ENCODE peak calls at places on chromosomes 3 and 15, in five cellular contexts. S is neural progenitor cell, Y is H1, X is fibroblast of lung, L is HepG2. M is an unnamed sample. For H3K36me3, the result is how much of the 10 kb centered on the place peaks cover.

GRCh38 chr3:14863324-14864100 is 44.8 kb downstream of the FGD5 start:
- DNase-seq in S (peak), Y (peak), X (no peak), L (no peak), M (peak)

GRCh38 chr3:69776926-69777581 is 37.8 kb downstream of the MITF start:
- DNase-seq in S (no peak), Y (no peak), X (peak), L (no peak), M (peak)

GRCh38 chr15:85854345-85855097 is 59.8 kb upstream of the KLHL25 start:
- DNase-seq in S (peak), Y (no peak), X (peak), L (peak), M (peak)

GRCh38 chr15:98442379-98442833 is 205.9 kb upstream of the IGF1R start:
- DNase-seq in S (peak), Y (peak), X (peak), L (peak), M (peak)

GRCh38 chr3:161890147-161890625 is 393.6 kb downstream of the OTOL1 start:
- DNase-seq in S (no peak), Y (no peak), X (peak), L (no peak), M (peak)

GRCh38 chr15:34437687-34438086 is at the start of gene GOLGA8A:
- DNase-seq in S (peak), Y (peak), X (peak), L (peak), M (peak)

GRCh38 chr3:154143873-154144272 is 22.7 kb downstream of the ARHGEF26 start:
- DNase-seq in S (peak), Y (no peak), X (no peak), L (no peak), M (no peak)

GRCh38 chr3:183044547-183045229 is 54.6 kb downstream of the MCCC1 start:
- DNase-seq in S (no peak), Y (no peak), X (no peak), L (no peak), M (no peak)

GRCh38 chr3:72255736-72256559 is 471.0 kb upstream of the PROK2 start:
- DNase-seq in S (no peak), Y (no peak), X (peak), L (no peak), M (no peak)

GRCh38 chr3:20327889-20328288 is 141.9 kb upstream of the SGO1 start:
- DNase-seq in S (no peak), Y (no peak), X (no peak), L (no peak), M (no peak)

GRCh38 chr3:49217688-49218470 is 46.5 kb downstream of the KLHDC8B start:
- DNase-seq in S (peak), Y (no peak), X (no peak), L (no peak), M (peak)

GRCh38 chr15:80593486-80594055 is 101.5 kb upstream of the ABHD17C start:
- DNase-seq in S (no peak), Y (no peak), X (no peak), L (no peak), M (no peak)

GRCh38 chr3:4343258-4343657 is 40.1 kb downstream of the SETMAR start:
- DNase-seq in S (no peak), Y (no peak), X (peak), L (no peak), M (peak)

GRCh38 chr15:55343168-55343567 is 24.1 kb downstream of the PIGB start:
- DNase-seq in S (no peak), Y (no peak), X (no peak), L (no peak), M (no peak)

GRCh38 chr3:30751610-30752299 is 142.7 kb downstream of the GADL1 start:
- DNase-seq in S (peak), Y (no peak), X (peak), L (peak), M (peak)

DNA sequence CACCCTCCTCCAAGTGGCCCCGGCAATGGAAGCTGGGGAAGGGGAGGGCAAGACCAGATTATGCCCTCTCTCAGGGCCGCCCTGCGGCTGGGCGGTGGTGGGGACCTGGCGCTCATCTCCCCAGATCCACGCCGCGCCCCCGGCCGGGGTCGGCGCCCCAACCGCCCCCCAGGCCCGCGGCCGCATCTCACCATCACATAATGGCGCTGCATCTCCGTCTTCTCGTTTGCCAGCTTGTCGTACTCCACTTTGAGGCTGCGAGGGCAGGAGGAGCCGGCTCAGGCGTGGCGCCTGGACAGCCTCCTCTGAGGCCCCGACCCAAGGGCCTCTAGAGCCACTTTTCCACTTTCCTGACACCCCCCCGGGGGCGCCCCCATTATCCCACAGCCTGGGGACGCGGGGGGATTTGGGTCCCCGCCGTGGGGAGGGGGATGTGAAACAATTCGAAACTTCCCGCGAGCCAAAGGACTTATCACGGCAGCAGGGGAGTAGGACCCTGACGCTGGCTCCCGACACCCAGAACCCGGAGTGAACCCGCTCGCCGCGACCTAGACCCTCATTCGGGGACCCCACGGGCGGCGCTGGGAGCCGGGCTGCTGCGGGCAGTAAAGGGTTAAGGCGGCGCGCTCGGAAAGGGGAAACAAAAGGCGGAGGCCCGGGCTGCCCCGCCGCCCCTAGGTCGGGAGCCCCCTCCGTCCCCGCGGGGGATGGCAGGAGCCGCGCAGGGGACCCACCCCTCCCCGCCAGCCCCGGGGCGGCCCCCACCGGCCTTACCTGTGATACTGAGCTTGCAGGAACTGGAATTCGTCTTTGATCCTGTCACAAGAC is 2.1 kb downstream of the TLE3 start:
- DNase-seq in S (peak), Y (no peak), X (no peak), L (no peak), M (peak)
- H3K36me3 ChIP-seq in S (under half), Y (under half), X (under half), L (under half), M (under half)

DNA sequence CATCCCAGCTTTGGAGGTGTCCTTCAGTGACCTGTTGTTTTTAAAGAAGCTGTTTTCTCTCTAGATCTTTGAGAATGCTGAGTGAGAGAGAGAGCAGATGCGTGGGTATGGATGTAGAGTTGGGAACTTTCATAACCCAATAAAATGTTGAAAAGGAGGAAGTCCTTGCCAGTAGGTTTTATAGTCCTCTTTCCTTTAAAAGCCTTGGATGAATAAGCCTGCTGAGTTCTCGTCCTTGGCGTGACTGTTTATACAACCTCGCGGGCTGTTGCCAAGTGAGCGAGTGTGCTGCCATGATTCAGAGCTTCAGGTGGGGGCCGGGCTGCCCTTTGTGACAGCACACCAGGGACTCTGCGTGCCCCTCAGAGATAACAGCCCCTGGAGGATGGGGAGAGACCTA is 18.4 kb downstream of the MYZAP start:
- DNase-seq in S (no peak), Y (no peak), X (peak), L (no peak), M (peak)
- H3K9ac ChIP-seq in S (no peak), Y (no peak), X (no peak), L (no peak), M (no peak)

DNA sequence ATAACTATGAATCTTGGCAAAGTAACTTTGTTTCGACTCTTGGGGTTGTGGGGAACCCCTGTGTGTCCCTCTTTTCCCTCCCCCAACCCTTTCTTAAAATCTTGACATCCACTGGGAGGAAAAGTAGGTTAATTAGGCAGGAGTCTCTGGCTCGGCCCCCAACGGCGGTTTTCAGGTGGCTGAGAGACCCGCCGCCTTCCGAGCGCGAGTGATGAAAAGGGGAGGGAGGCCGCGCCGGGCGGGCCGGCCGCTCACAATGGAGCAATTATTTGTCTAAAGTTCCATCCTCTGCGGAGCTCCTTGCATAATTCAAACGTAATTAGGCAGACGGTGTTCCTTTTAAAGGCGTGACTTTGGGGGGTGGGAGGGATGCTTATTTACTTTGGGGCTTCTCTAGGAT is 51.7 kb downstream of the ZIC4 start:
- DNase-seq in S (peak), Y (no peak), X (no peak), L (no peak), M (no peak)
- TF ChIP-seq EZH2 in S (no peak), Y (peak), X (no peak), L (no peak), M (peak)

DNA sequence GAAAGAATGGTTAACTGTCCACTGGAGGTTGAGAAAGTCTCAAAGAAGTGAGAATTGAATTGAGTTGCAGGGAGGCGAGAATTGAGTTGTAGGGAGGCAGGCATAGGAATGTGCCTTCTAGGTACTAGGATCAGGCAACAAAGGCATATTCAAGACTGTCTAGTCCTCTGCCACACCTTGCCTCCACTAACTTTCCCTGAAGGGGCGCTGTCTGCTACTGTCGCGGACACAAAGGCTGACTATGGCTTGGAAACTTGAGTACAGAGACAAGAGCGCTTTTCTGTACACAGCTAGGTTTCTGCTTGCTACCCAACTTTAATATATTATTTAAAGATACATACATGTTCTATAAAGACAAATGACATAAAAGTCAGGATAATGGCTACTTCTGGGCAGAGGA is 10.4 kb upstream of the FBXL22 start:
- DNase-seq in S (peak), Y (no peak), X (no peak), L (no peak), M (no peak)
- H3K36me3 ChIP-seq in S (under half), Y (under half), X (under half), L (under half), M (under half)

DNA sequence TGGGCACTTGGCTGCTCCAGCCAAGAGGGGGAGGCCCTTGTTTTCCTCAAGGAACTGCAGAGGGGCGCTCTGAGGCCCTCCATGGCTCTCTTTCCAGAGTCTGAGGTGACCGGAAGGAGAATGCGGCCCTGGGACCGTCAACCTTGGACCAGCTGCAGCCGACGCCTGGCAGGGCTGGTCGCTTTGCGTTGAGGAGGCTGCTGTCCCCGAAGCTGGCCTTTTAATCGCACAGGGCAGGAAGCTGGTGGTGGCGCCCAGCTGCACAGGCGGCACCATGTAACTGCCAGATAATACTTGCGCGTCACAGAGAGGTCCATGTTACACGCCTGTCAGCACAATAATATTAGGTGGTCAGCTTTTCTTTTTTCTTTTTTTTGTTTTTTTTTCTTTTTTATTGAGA is 875 bp upstream of the HLTF start:
- DNase-seq in S (no peak), Y (no peak), X (no peak), L (no peak), M (no peak)
- H3K9ac ChIP-seq in S (no peak), Y (no peak), X (no peak), L (no peak), M (no peak)

GRCh38 chr3:181713673-181714270 is 2.0 kb downstream of the SOX2 start:
- DNase-seq in S (no peak), Y (no peak), X (no peak), L (no peak), M (no peak)

GRCh38 chr3:181711325-181712135 is at the start of gene SOX2:
- DNase-seq in S (peak), Y (peak), X (no peak), L (peak), M (peak)

GRCh38 chr3:181713300-181713647 is 1.5 kb downstream of the SOX2 start:
- DNase-seq in S (no peak), Y (no peak), X (no peak), L (no peak), M (no peak)

GRCh38 chr3:181712190-181712504 is 422 bp downstream of the SOX2 start:
- DNase-seq in S (peak), Y (no peak), X (no peak), L (no peak), M (no peak)

DNA sequence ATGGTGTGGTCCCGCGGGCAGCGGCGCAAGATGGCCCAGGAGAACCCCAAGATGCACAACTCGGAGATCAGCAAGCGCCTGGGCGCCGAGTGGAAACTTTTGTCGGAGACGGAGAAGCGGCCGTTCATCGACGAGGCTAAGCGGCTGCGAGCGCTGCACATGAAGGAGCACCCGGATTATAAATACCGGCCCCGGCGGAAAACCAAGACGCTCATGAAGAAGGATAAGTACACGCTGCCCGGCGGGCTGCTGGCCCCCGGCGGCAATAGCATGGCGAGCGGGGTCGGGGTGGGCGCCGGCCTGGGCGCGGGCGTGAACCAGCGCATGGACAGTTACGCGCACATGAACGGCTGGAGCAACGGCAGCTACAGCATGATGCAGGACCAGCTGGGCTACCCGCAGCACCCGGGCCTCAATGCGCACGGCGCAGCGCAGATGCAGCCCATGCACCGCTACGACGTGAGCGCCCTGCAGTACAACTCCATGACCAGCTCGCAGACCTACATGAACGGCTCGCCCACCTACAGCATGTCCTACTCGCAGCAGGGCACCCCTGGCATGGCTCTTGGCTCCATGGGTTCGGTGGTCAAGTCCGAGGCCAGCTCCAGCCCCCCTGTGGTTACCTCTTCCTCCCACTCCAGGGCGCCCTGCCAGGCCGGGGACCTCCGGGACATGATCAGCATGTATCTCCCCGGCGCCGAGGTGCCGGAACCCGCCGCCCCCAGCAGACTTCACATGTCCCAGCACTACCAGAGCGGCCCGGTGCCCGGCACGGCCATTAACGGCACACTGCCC is 977 bp downstream of the SOX2 start:
- DNase-seq in S (peak), Y (no peak), X (no peak), L (no peak), M (peak)
- TF ChIP-seq EZH2 in S (no peak), Y (no peak), X (peak), L (peak), M (no peak)